ENCODE peak calls at places on chromosomes 2 and 18, in seven cellular contexts. Q, C, J, X, T, I and P are unnamed samples. For H3K9me3, the result is how much of the 10 kb centered on the place peaks cover.

GRCh38 chr2:156189143-156189542 is 143.4 kb downstream of the NR4A2 start:
- DNase-seq in Q (no peak), C (no peak), J (no peak), X (no peak), T (no peak), I (no peak), P (no peak)

GRCh38 chr18:24219561-24220317 is 80.9 kb downstream of the CABYR start:
- DNase-seq in Q (no peak), C (no peak), J (no peak), X (no peak), T (no peak), I (no peak), P (no peak)

GRCh38 chr2:73253901-73254300 is 19.8 kb downstream of the CCT7 start:
- DNase-seq in Q (no peak), C (no peak), J (no peak), X (no peak), T (no peak), I (no peak), P (no peak)

GRCh38 chr2:13919981-13920382 is 712.5 kb upstream of the LRATD1 start:
- DNase-seq in Q (peak), C (no peak), J (peak), X (no peak), T (peak), I (no peak), P (no peak)

GRCh38 chr2:134513468-134513810 is 205.4 kb downstream of the TMEM163 start:
- DNase-seq in Q (no peak), C (no peak), J (no peak), X (no peak), T (no peak), I (no peak), P (no peak)

GRCh38 chr2:233707979-233708644 is 4.6 kb upstream of the UGT1A5 start:
- DNase-seq in Q (peak), C (no peak), J (peak), X (no peak), T (peak), I (no peak), P (no peak)

GRCh38 chr18:67726882-67727281 is 210.4 kb upstream of the DSEL start:
- DNase-seq in Q (no peak), C (no peak), J (no peak), X (no peak), T (no peak), I (no peak), P (no peak)

GRCh38 chr2:128375454-128375853 is 56.8 kb upstream of the HS6ST1 start:
- DNase-seq in Q (no peak), C (no peak), J (no peak), X (no peak), T (no peak), I (peak), P (no peak)

GRCh38 chr18:26457611-26458350 is 90.6 kb downstream of the KCTD1 start:
- DNase-seq in Q (no peak), C (no peak), J (no peak), X (no peak), T (no peak), I (no peak), P (no peak)

GRCh38 chr2:123609077-123609476 is 416.0 kb upstream of the CNTNAP5 start:
- DNase-seq in Q (no peak), C (no peak), J (no peak), X (no peak), T (no peak), I (no peak), P (no peak)

GRCh38 chr18:68436485-68436884 is 278.4 kb downstream of the TMX3 start:
- DNase-seq in Q (peak), C (no peak), J (peak), X (no peak), T (peak), I (no peak), P (peak)

GRCh38 chr2:159015823-159016222 is 47.4 kb downstream of the TANC1 start:
- DNase-seq in Q (no peak), C (no peak), J (no peak), X (no peak), T (no peak), I (no peak), P (no peak)

GRCh38 chr2:215755651-215756350 is 257.6 kb downstream of the MREG start:
- DNase-seq in Q (no peak), C (no peak), J (no peak), X (no peak), T (peak), I (no peak), P (no peak)

GRCh38 chr18:70450658-70451253 is 161.9 kb downstream of the SOCS6 start:
- DNase-seq in Q (no peak), C (no peak), J (peak), X (peak), T (peak), I (peak), P (no peak)

GRCh38 chr2:23260621-23261020 is 124.4 kb upstream of the KLHL29 start:
- DNase-seq in Q (no peak), C (no peak), J (no peak), X (no peak), T (peak), I (no peak), P (no peak)

GRCh38 chr2:145958611-145959010 is 1438.7 kb upstream of the ZEB2 start:
- DNase-seq in Q (peak), C (no peak), J (no peak), X (no peak), T (no peak), I (no peak), P (no peak)

GRCh38 chr2:95021015-95021399 is 4.5 kb upstream of the MAL start:
- DNase-seq in Q (no peak), C (no peak), J (no peak), X (no peak), T (no peak), I (no peak), P (no peak)

GRCh38 chr2:101440127-101440738 is 34.7 kb downstream of the RFX8 start:
- DNase-seq in Q (peak), C (no peak), J (no peak), X (no peak), T (no peak), I (peak), P (no peak)

GRCh38 chr2:223051580-223052375 is at the start of gene KCNE4:
- DNase-seq in Q (peak), C (no peak), J (peak), X (no peak), T (peak), I (no peak), P (no peak)

GRCh38 chr2:121405233-121405632 is 120.2 kb upstream of the TFCP2L1 start:
- DNase-seq in Q (no peak), C (no peak), J (no peak), X (no peak), T (no peak), I (no peak), P (no peak)

GRCh38 chr2:77127345-77127744 is 394.8 kb downstream of the LRRTM4 start:
- DNase-seq in Q (no peak), C (no peak), J (no peak), X (no peak), T (no peak), I (no peak), P (no peak)

GRCh38 chr2:226767056-226767813 is 32.4 kb downstream of the IRS1 start:
- DNase-seq in Q (peak), C (no peak), J (no peak), X (no peak), T (no peak), I (no peak), P (no peak)

DNA sequence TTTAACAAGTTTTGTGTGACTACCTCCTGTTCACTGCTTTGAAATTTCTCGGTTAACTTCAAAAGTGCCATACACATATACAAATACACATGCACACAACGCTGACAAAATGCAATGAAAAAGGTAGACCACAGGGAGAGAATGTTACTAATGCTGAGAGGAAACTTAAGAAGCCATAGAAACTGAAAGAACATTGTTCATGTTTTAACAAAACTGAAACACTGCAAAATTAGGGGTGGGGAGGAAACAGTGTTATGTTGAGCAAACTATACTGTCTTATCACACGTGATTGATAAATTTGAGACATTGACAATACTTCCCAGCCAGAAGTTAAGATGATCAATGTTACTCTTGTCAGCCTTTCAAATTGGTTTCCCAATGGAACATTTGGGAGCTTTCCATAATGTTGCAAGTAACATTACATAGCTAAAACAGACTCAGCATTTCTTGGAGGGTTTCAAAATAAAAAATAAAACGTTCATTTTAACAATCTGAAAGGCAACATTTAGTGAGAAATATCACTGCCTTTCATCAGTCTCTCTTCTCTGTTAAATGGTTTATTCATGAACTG is 165.5 kb downstream of the L3MBTL4 start:
- DNase-seq in Q (no peak), C (peak), J (no peak), X (no peak), T (no peak), I (no peak), P (no peak)
- H3K9me3 ChIP-seq in Q (under half), C (under half), J (under half), X (under half), T (under half), I (under half), P (under half)

DNA sequence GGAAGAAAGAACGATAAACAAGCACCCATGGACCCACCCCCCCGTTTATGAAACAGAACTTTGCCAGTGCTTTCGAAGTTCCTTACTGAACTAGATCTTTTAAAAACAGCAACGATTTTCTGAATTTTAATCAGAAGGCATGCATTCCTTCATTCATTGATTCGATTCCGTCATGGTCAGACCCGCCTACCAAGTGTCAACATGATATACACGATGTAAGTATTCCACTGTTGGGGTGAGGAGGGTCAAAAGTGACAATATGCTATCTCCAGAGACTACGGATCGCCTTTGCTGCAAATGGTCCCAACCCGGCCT is 316 bp upstream of the FMNL2 start:
- DNase-seq in Q (no peak), C (no peak), J (no peak), X (no peak), T (no peak), I (no peak), P (no peak)
- H3K9ac ChIP-seq in Q (peak), C (no peak), J (peak), X (peak), T (peak), I (peak), P (peak)

DNA sequence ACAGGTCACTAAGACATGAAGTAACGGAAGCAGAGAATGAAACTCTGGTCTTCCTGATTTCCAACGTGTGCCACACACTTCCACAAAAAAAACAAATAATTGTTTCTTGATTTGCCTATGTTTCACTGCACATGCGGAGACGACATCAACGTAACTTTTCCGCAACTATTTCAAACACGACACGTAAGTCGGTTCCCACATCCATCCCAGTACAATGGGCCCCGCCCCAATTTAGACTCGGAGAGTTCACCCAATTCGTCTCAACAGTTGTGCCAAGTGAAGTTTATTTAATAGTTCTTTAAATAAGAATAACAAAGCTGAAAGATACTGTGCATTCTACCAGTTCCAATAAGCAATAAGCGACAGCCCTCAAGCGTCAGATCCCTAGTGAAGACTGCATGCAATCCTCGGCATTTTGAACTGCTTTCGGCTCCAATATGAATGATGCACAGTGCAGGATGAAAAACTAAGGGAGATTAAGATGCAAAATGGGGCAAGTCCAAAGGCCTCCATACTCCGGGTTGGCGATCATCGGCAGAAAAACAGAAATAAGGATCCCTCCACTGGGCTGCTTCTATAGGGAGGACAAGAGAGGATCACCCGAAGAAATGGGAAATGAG is 662 bp downstream of the CCT4 start:
- DNase-seq in Q (peak), C (no peak), J (peak), X (no peak), T (peak), I (peak), P (no peak)
- H3K27ac ChIP-seq in Q (peak), C (peak), J (peak), X (peak), T (peak), I (peak), P (peak)

GRCh38 chr18:52070295-52070756 is 269.7 kb upstream of the DCC start:
- DNase-seq in Q (no peak), C (peak), J (no peak), X (no peak), T (no peak), I (no peak), P (no peak)
- H3K9me3 ChIP-seq in Q (under half), C (under half), J (under half), X (under half), T (under half), I (under half), P (under half)

GRCh38 chr2:32008811-32009478 is 1.9 kb downstream of the MEMO1 start:
- DNase-seq in Q (peak), C (no peak), J (peak), X (no peak), T (peak), I (no peak), P (no peak)

GRCh38 chr2:32010670-32011565 is at the start of gene MEMO1:
- DNase-seq in Q (peak), C (peak), J (peak), X (peak), T (peak), I (peak), P (peak)

GRCh38 chr2:32009479-32010256 is 1.1 kb downstream of the MEMO1 start:
- DNase-seq in Q (no peak), C (no peak), J (peak), X (no peak), T (peak), I (peak), P (no peak)

GRCh38 chr2:32012872-32013271 is 2.1 kb upstream of the MEMO1 start:
- DNase-seq in Q (no peak), C (no peak), J (no peak), X (no peak), T (no peak), I (no peak), P (no peak)

GRCh38 chr2:32011566-32011960 is 755 bp upstream of the MEMO1 start:
- DNase-seq in Q (no peak), C (no peak), J (no peak), X (no peak), T (peak), I (no peak), P (no peak)
- H3K9ac ChIP-seq in Q (peak), C (peak), J (peak), X (peak), T (peak), I (peak), P (peak)